ENCODE peak calls at places on chromosomes 6 and 20, in seven cellular contexts. M, I, G, B, W, O and H are unnamed samples.

GRCh38 chr6:125750692-125751333 is 1.4 kb downstream of the HEY2 start:
- DNase-seq in M (no peak), I (no peak), G (no peak), B (no peak), W (no peak), O (no peak), H (no peak)

GRCh38 chr6:7535498-7535897 is 6.0 kb upstream of the DSP start:
- DNase-seq in M (no peak), I (no peak), G (no peak), B (peak), W (no peak), O (no peak), H (no peak)

GRCh38 chr20:10249048-10249770 is 30.6 kb downstream of the SNAP25 start:
- DNase-seq in M (no peak), I (no peak), G (no peak), B (no peak), W (no peak), O (no peak), H (no peak)

GRCh38 chr6:85569323-85569722 is 24.3 kb downstream of the SNX14 start:
- DNase-seq in M (no peak), I (no peak), G (no peak), B (no peak), W (no peak), O (no peak), H (no peak)

GRCh38 chr6:157222201-157222981 is 100.9 kb downstream of the TMEM242 start:
- DNase-seq in M (no peak), I (no peak), G (no peak), B (no peak), W (no peak), O (no peak), H (no peak)

GRCh38 chr20:38534756-38535155 is 46.2 kb upstream of the ADIG start:
- DNase-seq in M (no peak), I (no peak), G (peak), B (no peak), W (no peak), O (no peak), H (no peak)

GRCh38 chr20:49276201-49276894 is 1.5 kb downstream of the ZNFX1 start:
- DNase-seq in M (peak), I (no peak), G (peak), B (peak), W (peak), O (no peak), H (no peak)

GRCh38 chr20:31823360-31824124 is 4.4 kb downstream of the MYLK2 start:
- DNase-seq in M (no peak), I (peak), G (no peak), B (no peak), W (no peak), O (no peak), H (no peak)

GRCh38 chr6:5695260-5696245 is 311.2 kb downstream of the NRN1 start:
- DNase-seq in M (no peak), I (no peak), G (no peak), B (peak), W (no peak), O (no peak), H (no peak)

GRCh38 chr6:87375315-87375714 is 30.7 kb downstream of the C6orf163 start:
- DNase-seq in M (no peak), I (no peak), G (no peak), B (peak), W (no peak), O (no peak), H (no peak)

GRCh38 chr6:13614126-13614925 is 809 bp upstream of the NOL7 start:
- DNase-seq in M (no peak), I (peak), G (peak), B (no peak), W (no peak), O (peak), H (peak)

GRCh38 chr20:59469266-59470252 is 134.8 kb upstream of the PHACTR3 start:
- DNase-seq in M (no peak), I (no peak), G (no peak), B (no peak), W (no peak), O (no peak), H (no peak)

GRCh38 chr6:150991487-150991886 is 126.0 kb downstream of the MTHFD1L start:
- DNase-seq in M (no peak), I (no peak), G (no peak), B (no peak), W (no peak), O (no peak), H (no peak)

GRCh38 chr6:157813757-157814455 is 9.1 kb upstream of the SNX9 start:
- DNase-seq in M (no peak), I (no peak), G (no peak), B (peak), W (no peak), O (no peak), H (no peak)

GRCh38 chr6:152356659-152357058 is 280.5 kb downstream of the SYNE1 start:
- DNase-seq in M (no peak), I (no peak), G (no peak), B (peak), W (peak), O (peak), H (no peak)

GRCh38 chr6:149273318-149273717 is 44.2 kb upstream of the TAB2 start:
- DNase-seq in M (no peak), I (no peak), G (no peak), B (no peak), W (no peak), O (no peak), H (no peak)

GRCh38 chr6:169312658-169313346 is 59.2 kb upstream of the THBS2 start:
- DNase-seq in M (no peak), I (no peak), G (no peak), B (no peak), W (no peak), O (no peak), H (no peak)

GRCh38 chr20:47453167-47453782 is 48.4 kb upstream of the NCOA3 start:
- DNase-seq in M (no peak), I (no peak), G (peak), B (peak), W (no peak), O (no peak), H (no peak)

GRCh38 chr6:137958809-137959565 is 91.9 kb downstream of the TNFAIP3 start:
- DNase-seq in M (no peak), I (no peak), G (no peak), B (peak), W (no peak), O (no peak), H (no peak)

GRCh38 chr20:24991897-24992419 is 593 bp downstream of the APMAP start:
- DNase-seq in M (peak), I (peak), G (no peak), B (no peak), W (no peak), O (peak), H (peak)

GRCh38 chr6:143402721-143403336 is 47.7 kb downstream of the ADAT2 start:
- DNase-seq in M (no peak), I (no peak), G (no peak), B (no peak), W (no peak), O (no peak), H (no peak)

GRCh38 chr6:36906539-36906938 is 20.8 kb downstream of the C6orf89 start:
- DNase-seq in M (no peak), I (peak), G (no peak), B (no peak), W (no peak), O (no peak), H (no peak)

GRCh38 chr6:27668442-27669275 is 195.8 kb upstream of the ZNF184 start:
- DNase-seq in M (no peak), I (no peak), G (peak), B (peak), W (no peak), O (peak), H (no peak)

GRCh38 chr6:12844284-12845223 is 128.0 kb downstream of the PHACTR1 start:
- DNase-seq in M (no peak), I (no peak), G (no peak), B (no peak), W (no peak), O (peak), H (peak)

GRCh38 chr6:66599541-66599940 is 892.5 kb upstream of the EYS start:
- DNase-seq in M (no peak), I (no peak), G (no peak), B (no peak), W (no peak), O (no peak), H (no peak)

GRCh38 chr20:57707849-57708693 is 1.7 kb downstream of the PMEPA1 start:
- DNase-seq in M (no peak), I (no peak), G (no peak), B (no peak), W (no peak), O (no peak), H (no peak)

GRCh38 chr20:44618318-44618731 is 33.2 kb downstream of the ADA start:
- DNase-seq in M (peak), I (no peak), G (no peak), B (peak), W (peak), O (no peak), H (no peak)

GRCh38 chr6:115914098-115914497 is 146.6 kb downstream of the FRK start:
- DNase-seq in M (no peak), I (no peak), G (no peak), B (no peak), W (no peak), O (no peak), H (no peak)

GRCh38 chr6:112331306-112331705 is 15.8 kb upstream of the RFPL4B start:
- DNase-seq in M (no peak), I (no peak), G (no peak), B (peak), W (no peak), O (no peak), H (no peak)

GRCh38 chr6:42409582-42409981 is 42.1 kb downstream of the TRERF1 start:
- DNase-seq in M (no peak), I (no peak), G (no peak), B (no peak), W (no peak), O (no peak), H (no peak)

GRCh38 chr6:6964675-6965074 is 143.1 kb upstream of the RREB1 start:
- DNase-seq in M (no peak), I (no peak), G (no peak), B (no peak), W (no peak), O (no peak), H (no peak)

GRCh38 chr6:135680964-135681913 is 170.3 kb upstream of the PDE7B start:
- DNase-seq in M (no peak), I (no peak), G (no peak), B (no peak), W (no peak), O (no peak), H (no peak)

GRCh38 chr6:113120577-113121285 is 736.4 kb upstream of the MARCKS start:
- DNase-seq in M (no peak), I (no peak), G (no peak), B (peak), W (no peak), O (no peak), H (no peak)